ENCODE peak calls at places on chromosomes 3 and 15, in seven cellular contexts. C, J, H, S, Z, G and K are unnamed samples.

GRCh38 chr15:78067328-78068241 is 9.9 kb downstream of the TBC1D2B start:
- DNase-seq in Z (peak; percentile 69), C (no peak), G (peak; percentile 21), S (peak; percentile 77), J (no peak), H (no peak), K (peak; percentile 61)

GRCh38 chr3:23542079-23542478 is 263.7 kb upstream of the UBE2E1 start:
- DNase-seq in H (no peak), S (no peak), J (no peak), G (no peak), Z (no peak), C (no peak), K (no peak)

GRCh38 chr3:24123596-24123995 is 178.5 kb downstream of the NR1D2 start:
- DNase-seq in G (no peak), Z (no peak), H (no peak), S (no peak), J (no peak), C (no peak), K (no peak)

GRCh38 chr3:37484884-37485559 is 310.6 kb upstream of the LRRFIP2 start:
- DNase-seq in J (no peak), Z (no peak), S (no peak), C (no peak), H (no peak), G (no peak), K (no peak)

GRCh38 chr3:49454457-49454856 is 15.6 kb upstream of the DAG1 start:
- DNase-seq in G (no peak), Z (peak; percentile 61), C (peak; percentile 95), J (peak; percentile 52), S (no peak), H (no peak), K (no peak)

GRCh38 chr15:70783610-70784021 is 20.3 kb upstream of the UACA start:
- DNase-seq in S (no peak), Z (peak; percentile 36), C (no peak), H (no peak), J (no peak), G (no peak), K (no peak)

GRCh38 chr3:86774082-86774691 is 216.8 kb downstream of the VGLL3 start:
- DNase-seq in G (no peak), J (no peak), C (peak; percentile 52), H (no peak), S (no peak), Z (no peak), K (no peak)

GRCh38 chr3:70880416-70880815 is 568.0 kb upstream of the MDFIC2 start:
- DNase-seq in S (no peak), Z (no peak), J (no peak), H (no peak), G (no peak), C (no peak), K (no peak)

GRCh38 chr3:10768995-10769394 is 47.0 kb upstream of the SLC6A11 start:
- DNase-seq in G (no peak), H (no peak), S (no peak), C (no peak), Z (no peak), J (no peak), K (no peak)

GRCh38 chr3:112092439-112093179 is 6.4 kb downstream of the C3orf52 start:
- DNase-seq in Z (no peak), C (peak; percentile 50), S (no peak), J (no peak), H (no peak), G (no peak), K (no peak)

GRCh38 chr15:60128000-60128376 is 123.9 kb downstream of the FOXB1 start:
- DNase-seq in S (no peak), J (no peak), G (no peak), H (no peak), Z (no peak), C (peak; percentile 64), K (peak; percentile 63)

GRCh38 chr15:73923488-73924164 is 2.6 kb upstream of the LOXL1 start:
- DNase-seq in C (no peak), G (no peak), H (no peak), S (no peak), Z (no peak), J (no peak), K (no peak)

GRCh38 chr3:65633018-65633417 is 405.7 kb downstream of the MAGI1 start:
- DNase-seq in H (no peak), C (no peak), G (no peak), Z (no peak), S (no peak), J (no peak), K (no peak)

GRCh38 chr3:50675179-50676030 is 678 bp downstream of the DOCK3 start:
- DNase-seq in G (peak; percentile 21), S (peak; percentile 78), J (no peak), C (peak; percentile 80), H (no peak), Z (no peak), K (peak; percentile 72)

GRCh38 chr15:56749982-56750381 is 16.7 kb upstream of the ZNF280D start:
- DNase-seq in Z (no peak), S (no peak), G (no peak), J (no peak), C (no peak), H (no peak), K (no peak)

GRCh38 chr3:126317029-126317996 is 39.9 kb downstream of the KLF15 start:
- DNase-seq in C (no peak), S (no peak), J (no peak), H (no peak), Z (no peak), G (no peak), K (no peak)

GRCh38 chr15:65336369-65336766 is 31.9 kb downstream of the RNU5B-1 start:
- DNase-seq in G (no peak), J (no peak), H (no peak), S (peak; percentile 32), Z (no peak), C (peak; percentile 60), K (no peak)

GRCh38 chr3:49253512-49253911 is 23.5 kb downstream of the C3orf62 start:
- DNase-seq in H (no peak), C (no peak), S (no peak), Z (no peak), J (no peak), G (no peak), K (no peak)

GRCh38 chr3:124201786-124202185 is 209.9 kb upstream of the ROPN1 start:
- DNase-seq in Z (no peak), S (peak; percentile 42), G (no peak), C (no peak), H (no peak), J (no peak), K (peak; percentile 70)

GRCh38 chr3:151926956-151927355 is 53.5 kb downstream of the SUCNR1 start:
- DNase-seq in H (no peak), J (no peak), G (no peak), Z (no peak), S (no peak), C (no peak), K (no peak)

GRCh38 chr15:98076021-98076816 is 115.7 kb downstream of the ARRDC4 start:
- DNase-seq in C (no peak), Z (no peak), S (no peak), G (no peak), H (no peak), J (no peak), K (peak; percentile 78)

GRCh38 chr15:49290204-49290603 is 120.2 kb downstream of the GALK2 start:
- DNase-seq in H (no peak), J (no peak), S (peak; percentile 56), Z (no peak), G (no peak), C (no peak), K (no peak)

GRCh38 chr3:165056510-165056909 is 21.8 kb downstream of the SI start:
- DNase-seq in C (peak; percentile 2), J (no peak), G (no peak), Z (no peak), S (no peak), H (no peak), K (no peak)

GRCh38 chr3:161314836-161315391 is 56.4 kb downstream of the SPTSSB start:
- DNase-seq in C (no peak), Z (no peak), S (no peak), G (no peak), J (no peak), H (no peak), K (no peak)

GRCh38 chr3:127350172-127351050 is 62.6 kb upstream of the PRR20G start:
- DNase-seq in C (no peak), G (no peak), S (no peak), Z (no peak), J (no peak), H (no peak), K (no peak)
- TF ChIP-seq POLR2AphosphoS5 in C (no peak), G (no peak), S (no peak), Z (no peak), J (no peak), H (no peak), K (no peak)

DNA sequence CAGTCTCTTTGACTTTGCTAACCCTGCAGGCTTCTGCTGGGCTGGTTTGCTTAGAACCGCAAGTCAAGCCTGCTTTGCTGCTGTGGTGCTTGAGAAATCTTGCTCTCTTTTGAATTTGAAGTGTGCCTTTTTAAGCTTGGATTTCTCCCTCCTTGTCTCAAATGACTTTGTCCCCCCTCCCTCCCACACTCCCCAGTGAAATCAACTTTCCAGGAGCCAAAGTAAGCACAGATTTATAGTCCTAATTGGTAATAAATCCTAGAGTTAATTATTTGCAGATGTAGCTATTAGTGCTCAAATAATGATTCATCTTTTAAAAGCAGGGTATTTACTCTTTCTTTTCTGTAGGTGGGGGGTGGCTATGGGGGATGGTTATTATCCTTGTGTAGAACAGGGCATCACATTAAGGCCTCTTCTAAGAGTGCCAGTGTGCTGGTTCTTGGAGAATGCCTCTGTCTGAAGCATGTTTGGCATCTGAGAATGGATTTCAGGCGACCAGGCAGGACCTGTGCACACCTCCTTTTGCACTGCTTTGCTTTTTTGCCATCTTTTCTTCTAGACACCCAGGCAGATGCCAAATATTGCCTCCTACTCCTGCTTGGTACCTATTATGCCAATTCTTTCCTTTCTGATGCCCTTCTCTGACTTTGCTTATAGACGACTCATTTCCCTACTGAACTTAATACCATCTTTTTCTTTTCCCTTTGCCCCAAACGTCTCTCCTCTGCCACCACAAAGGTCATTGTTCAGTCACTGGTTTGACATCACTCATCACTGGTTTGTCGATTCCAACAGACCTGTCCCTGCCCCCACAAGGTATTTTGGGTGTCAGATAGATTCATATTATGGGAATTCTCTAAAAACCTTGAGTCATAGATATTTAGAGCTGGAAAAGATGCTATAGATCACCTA is 50.7 kb downstream of the CLDN11 start:
- DNase-seq in C (no peak), G (peak; percentile 31), J (no peak), H (no peak), Z (no peak), S (peak; percentile 41), K (peak; percentile 70)
- H3K27ac ChIP-seq in C (no peak overlapping the region), G (peak overlapping the region; percentile 40), J (no peak overlapping the region), H (no peak overlapping the region), Z (peak overlapping the region; percentile 2), S (peak overlapping the region; percentile 53), K (no peak overlapping the region)

DNA sequence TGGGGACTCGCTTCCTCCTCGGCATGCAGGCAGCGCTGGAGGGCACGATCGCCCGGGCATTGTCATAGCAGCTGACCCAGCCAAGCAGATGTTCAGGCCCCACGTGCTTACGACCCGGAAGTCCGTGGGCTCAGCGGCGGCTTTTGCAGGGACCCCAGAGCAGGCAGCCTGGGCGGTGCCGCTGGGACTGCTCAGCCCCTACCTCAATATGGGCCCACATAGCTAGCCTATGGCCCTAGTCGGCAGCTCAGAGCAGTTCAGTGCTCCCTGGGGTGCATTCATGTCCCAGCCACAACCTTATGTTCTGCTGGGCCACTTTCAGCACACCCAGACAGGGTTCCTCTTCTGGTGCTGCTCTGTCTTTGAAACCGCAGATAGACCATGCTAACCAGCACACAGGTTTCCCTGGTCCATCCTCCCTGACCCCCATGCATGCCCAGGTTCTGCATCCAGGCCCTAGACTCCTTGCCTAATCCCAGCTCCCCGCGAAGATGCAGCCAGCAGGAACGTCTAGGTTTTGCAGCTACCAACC is 10.4 kb upstream of the EIF4A2 start:
- DNase-seq in Z (peak; percentile 60), G (peak; percentile 29), C (peak; percentile 70), J (no peak), S (peak; percentile 25), H (no peak), K (peak; percentile 78)
- TF ChIP-seq POLR2AphosphoS5 in Z (no peak), G (peak; percentile 11), C (no peak), J (no peak), S (no peak), H (no peak), K (no peak)

GRCh38 chr3:193974147-193974546 is 161.8 kb upstream of the HES1 start:
- DNase-seq in S (no peak), H (no peak), Z (no peak), C (no peak), J (no peak), G (no peak), K (no peak)
- H3K27ac ChIP-seq in S (no peak overlapping the region), H (no peak overlapping the region), Z (no peak overlapping the region), C (no peak overlapping the region), J (no peak overlapping the region), G (no peak overlapping the region), K (no peak overlapping the region)